ENCODE peak calls at places on chromosomes 11 and 22, in four cellular contexts. K is AG04450, F is sigmoid colon, X is aorta. J is an unnamed sample.

GRCh38 chr11:28176231-28176853 is 68.2 kb downstream of the METTL15 start:
- DNase-seq in K (no peak), F (no peak), X (no peak), J (peak; percentile 16)

GRCh38 chr11:95140397-95141030 is 50.9 kb downstream of the ENDOD1 start:
- DNase-seq in K (no peak), F (no peak), X (no peak), J (no peak)

GRCh38 chr11:134757633-134758032 is 345.6 kb upstream of the B3GAT1 start:
- DNase-seq in K (no peak), F (no peak), X (no peak), J (no peak)

GRCh38 chr11:106986673-106987072 is 31.6 kb downstream of the GUCY1A2 start:
- DNase-seq in K (no peak), F (no peak), X (no peak), J (no peak)

GRCh38 chr11:125464671-125465070 is 31.4 kb downstream of the FEZ1 start:
- DNase-seq in K (no peak), F (no peak), X (no peak), J (no peak)

GRCh38 chr22:26713823-26714449 is 56.5 kb downstream of the MIAT start:
- DNase-seq in K (no peak), F (no peak), X (no peak), J (no peak)

GRCh38 chr22:30681840-30682239 is 12.8 kb upstream of the OSBP2 start:
- DNase-seq in K (no peak), F (no peak), X (no peak), J (no peak)

GRCh38 chr22:49450521-49450920 is 377.2 kb downstream of the BRD1 start:
- DNase-seq in K (no peak), F (no peak), X (no peak), J (no peak)

GRCh38 chr11:103317118-103317517 is 207.9 kb downstream of the DYNC2H1 start:
- DNase-seq in K (no peak), F (no peak), X (no peak), J (no peak)

GRCh38 chr11:8247312-8247711 is 16.4 kb downstream of the LMO1 start:
- DNase-seq in K (no peak), F (no peak), X (peak; percentile 43), J (no peak)

GRCh38 chr11:108559904-108560303 is 33.7 kb downstream of the EXPH5 start:
- DNase-seq in K (peak; percentile 26), F (no peak), X (no peak), J (peak; percentile 78)

GRCh38 chr11:107856981-107857517 is 1.5 kb downstream of the SLC35F2 start:
- DNase-seq in K (no peak), F (no peak), X (no peak), J (no peak)

GRCh38 chr11:35598254-35599125 is 19.8 kb upstream of the FJX1 start:
- DNase-seq in K (no peak), F (no peak), X (no peak), J (no peak)

GRCh38 chr11:69080361-69080973 is 31.7 kb downstream of the TPCN2 start:
- DNase-seq in K (no peak), F (no peak), X (no peak), J (no peak)

GRCh38 chr22:45600791-45601730 is 70.6 kb upstream of the ATXN10 start:
- DNase-seq in K (peak; percentile 42), F (peak; percentile 66), X (no peak), J (no peak)

GRCh38 chr11:76579047-76579751 is 91.3 kb downstream of the LRRC32 start:
- DNase-seq in K (no peak), F (no peak), X (peak; percentile 92), J (no peak)

GRCh38 chr11:57834852-57835251 is 73.2 kb downstream of the CTNND1 start:
- DNase-seq in K (no peak), F (no peak), X (no peak), J (no peak)

GRCh38 chr11:40328890-40329617 is 1130.4 kb downstream of the LRRC4C start:
- DNase-seq in K (peak; percentile 100), F (peak; percentile 77), X (peak; percentile 80), J (peak; percentile 99)

GRCh38 chr11:117910525-117910924 is 18.7 kb downstream of the TMPRSS13 start:
- DNase-seq in K (no peak), F (peak; percentile 36), X (no peak), J (no peak)

GRCh38 chr11:89625171-89625570 is 84.9 kb upstream of the TRIM77 start:
- DNase-seq in K (no peak), F (no peak), X (no peak), J (no peak)

GRCh38 chr11:1205121-1205986 is 17.5 kb upstream of the MUC5B start:
- DNase-seq in K (no peak), F (peak; percentile 58), X (peak; percentile 34), J (no peak)

GRCh38 chr11:78798567-78799170 is 224.0 kb upstream of the NARS2 start:
- DNase-seq in K (no peak), F (peak; percentile 88), X (peak; percentile 89), J (no peak)

GRCh38 chr11:70606951-70607330 is 208.6 kb downstream of the CTTN start:
- DNase-seq in K (no peak), F (no peak), X (no peak), J (no peak)

GRCh38 chr11:76841923-76842452 is 18.7 kb upstream of the ACER3 start:
- DNase-seq in K (no peak), F (no peak), X (no peak), J (no peak)

GRCh38 chr22:31139866-31140716 is at the start of gene PLA2G3:
- DNase-seq in K (no peak), F (no peak), X (no peak), J (no peak)

GRCh38 chr11:18834754-18835466 is 43.3 kb upstream of the PTPN5 start:
- DNase-seq in K (no peak), F (no peak), X (no peak), J (no peak)

GRCh38 chr11:47001666-47002285 is 65.2 kb downstream of the CSTPP1 start:
- DNase-seq in K (no peak), F (no peak), X (no peak), J (no peak)

GRCh38 chr11:42951266-42951665 is 360.5 kb upstream of the API5 start:
- DNase-seq in K (no peak), F (no peak), X (no peak), J (no peak)

GRCh38 chr11:1768141-1768469 is 4.4 kb upstream of the CTSD start:
- DNase-seq in K (no peak), F (no peak), X (no peak), J (no peak)

GRCh38 chr11:133041928-133042890 is 490.1 kb downstream of the OPCML start:
- DNase-seq in K (no peak), F (no peak), X (no peak), J (no peak)

GRCh38 chr22:35839811-35840739 is 122.4 kb downstream of the APOL5 start:
- DNase-seq in K (peak; percentile 96), F (peak; percentile 94), X (peak; percentile 87), J (peak; percentile 82)

DNA sequence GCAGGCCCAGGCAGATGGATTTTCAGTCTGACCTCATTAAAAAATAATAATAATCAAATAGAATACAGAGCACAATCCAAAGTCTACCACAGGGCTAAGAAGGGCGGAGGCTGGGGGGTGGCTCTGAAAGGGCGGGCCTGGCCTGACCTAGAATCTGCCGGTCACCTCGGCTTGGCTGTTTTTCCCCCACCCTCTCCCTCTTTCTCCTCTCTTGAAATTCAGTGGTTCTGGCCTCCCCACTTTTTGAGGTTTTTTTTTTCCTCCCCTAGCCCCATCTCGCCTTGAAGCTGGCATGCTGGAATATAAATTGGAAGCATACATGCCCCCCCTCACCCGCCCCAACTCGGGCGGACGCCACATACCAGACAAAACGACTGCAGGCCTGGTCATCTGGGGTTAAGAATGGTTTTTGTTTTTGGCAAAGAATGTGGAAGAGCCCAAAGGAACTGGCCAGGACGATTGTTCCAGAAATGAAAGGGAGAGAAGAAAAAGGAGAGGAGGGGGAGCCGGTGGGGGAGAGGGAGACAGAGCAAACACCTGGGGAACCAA is 25.1 kb downstream of the MN1 start:
- DNase-seq in K (no peak), F (no peak), X (no peak), J (no peak)
- H3K4me3 ChIP-seq in K (no peak overlapping the region), F (no peak overlapping the region), X (no peak overlapping the region), J (no peak overlapping the region)

DNA sequence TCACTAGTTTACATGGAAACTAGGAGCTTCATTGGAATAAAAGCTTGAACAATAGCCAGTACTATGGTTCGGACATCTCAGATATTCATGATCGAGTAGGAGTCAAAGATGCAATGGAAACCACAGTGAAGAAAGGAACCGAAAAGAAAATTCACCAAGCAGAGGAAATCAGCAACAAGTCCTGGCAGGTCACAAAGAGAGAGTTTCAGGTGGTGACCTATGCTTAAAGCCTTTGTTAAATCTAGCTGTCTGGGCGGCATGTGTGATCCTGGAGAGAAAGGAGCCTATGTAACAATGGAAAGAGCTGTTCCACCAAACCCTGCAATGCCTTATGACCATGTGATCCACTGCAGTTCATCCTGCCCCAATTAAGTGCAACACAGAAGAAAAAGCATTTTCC is 68.9 kb upstream of the POU2AF2 start:
- DNase-seq in K (no peak), F (no peak), X (no peak), J (no peak)
- H3K4me3 ChIP-seq in K (no peak overlapping the region), F (no peak overlapping the region), X (no peak overlapping the region), J (no peak overlapping the region)

DNA sequence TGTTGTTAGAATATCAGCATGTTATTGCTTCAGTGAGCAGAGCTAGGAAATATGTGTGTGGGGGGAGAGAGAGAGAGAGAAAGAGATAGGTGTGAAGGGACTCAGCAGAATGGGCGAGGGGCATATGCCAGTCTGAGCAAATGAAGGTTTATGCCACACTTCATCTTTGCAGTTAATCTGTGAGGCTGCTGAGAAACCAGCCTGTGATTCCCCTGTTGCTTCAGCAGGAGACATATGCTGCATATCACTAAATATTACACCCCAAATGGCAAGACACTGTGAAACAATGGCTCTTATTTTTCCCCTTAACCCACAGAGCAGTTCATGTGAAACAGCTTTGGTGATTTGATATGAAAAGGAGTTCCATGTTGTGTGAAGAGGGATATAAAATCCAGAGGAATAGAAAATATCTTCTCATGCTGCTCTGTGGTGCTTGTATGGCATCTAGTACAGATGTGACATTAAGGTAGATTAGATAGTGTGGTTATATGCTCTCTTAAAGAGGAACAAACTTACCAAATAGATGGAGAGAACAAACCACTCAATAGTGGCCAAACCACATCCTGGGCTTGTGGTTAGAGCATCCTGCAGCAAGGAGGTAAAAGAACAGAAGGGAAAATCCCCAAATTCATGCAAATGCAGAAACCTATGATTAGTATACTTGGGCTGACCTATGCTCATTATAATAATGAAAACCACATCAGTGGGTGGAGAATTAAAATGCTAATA is 864.2 kb downstream of the FAM181B start:
- DNase-seq in K (no peak), F (no peak), X (no peak), J (no peak)
- H3K4me3 ChIP-seq in K (no peak overlapping the region), F (no peak overlapping the region), X (no peak overlapping the region), J (no peak overlapping the region)

DNA sequence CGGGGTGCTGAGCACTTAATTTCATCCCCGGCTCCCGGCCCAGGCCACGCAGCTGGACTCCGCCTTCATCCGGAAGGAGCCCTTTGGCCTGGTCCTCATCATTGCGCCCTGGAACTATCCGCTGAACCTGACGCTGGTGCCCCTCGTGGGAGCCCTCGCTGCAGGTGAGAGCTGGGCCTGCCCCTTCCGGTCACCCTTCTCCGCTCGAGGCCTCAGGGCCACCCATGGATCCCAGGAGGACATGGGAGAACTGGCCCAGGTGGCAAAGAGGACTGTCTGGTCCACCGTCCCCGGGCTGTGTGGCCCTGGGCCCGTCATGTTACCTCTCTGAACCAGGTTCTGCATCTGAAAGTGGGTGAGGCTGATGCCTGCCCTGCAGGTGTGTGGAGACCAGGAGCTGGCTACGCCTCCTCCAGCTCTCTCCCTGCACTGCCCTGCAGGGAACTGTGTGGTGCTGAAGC is 8.6 kb downstream of the ALDH3B1 start:
- DNase-seq in K (no peak), F (no peak), X (no peak), J (no peak)
- H3K4me3 ChIP-seq in K (no peak overlapping the region), F (no peak overlapping the region), X (no peak overlapping the region), J (no peak overlapping the region)

J was measured in BJ.